ENCODE peak calls at places on chromosomes 7 and 10, in seven cellular contexts. G, L, B, Z, R, V and Q are unnamed samples.
A peak's percentile ranks its signal among the peaks of the same experiment; 100 is the strongest.

GRCh38 chr10:86957471-86958108 is at the start of gene MMRN2:
- DNase-seq in G (no peak), L (no peak), B (no peak), Z (peak; percentile 85), R (no peak), V (no peak), Q (peak; percentile 32)

GRCh38 chr10:14540062-14540461 is 209.3 kb upstream of the FRMD4A start:
- DNase-seq in G (no peak), L (no peak), B (no peak), Z (no peak), R (no peak), V (no peak), Q (no peak)

GRCh38 chr10:123166618-123167017 is 12.4 kb downstream of the BUB3 start:
- DNase-seq in G (no peak), L (no peak), B (no peak), Z (no peak), R (no peak), V (no peak), Q (no peak)

GRCh38 chr10:73096041-73096451 is 620 bp downstream of the P4HA1 start:
- DNase-seq in G (peak; percentile 66), L (peak; percentile 73), B (peak; percentile 66), Z (peak; percentile 70), R (no peak), V (peak; percentile 76), Q (peak; percentile 45)

GRCh38 chr10:87675396-87676376 is 16.0 kb downstream of the PAPSS2 start:
- DNase-seq in G (no peak), L (no peak), B (no peak), Z (peak; percentile 79), R (no peak), V (no peak), Q (no peak)

GRCh38 chr10:100993986-100994708 is 5.5 kb upstream of the LZTS2 start:
- DNase-seq in G (no peak), L (no peak), B (no peak), Z (peak; percentile 51), R (no peak), V (no peak), Q (no peak)

GRCh38 chr10:126872135-126872534 is 33.1 kb upstream of the DOCK1 start:
- DNase-seq in G (no peak), L (no peak), B (no peak), Z (no peak), R (no peak), V (no peak), Q (no peak)

GRCh38 chr7:2002561-2003450 is 229.9 kb downstream of the MAD1L1 start:
- DNase-seq in G (no peak), L (no peak), B (no peak), Z (no peak), R (no peak), V (no peak), Q (peak; percentile 43)

GRCh38 chr7:84924341-84924740 is 262.5 kb downstream of the SEMA3D start:
- DNase-seq in G (no peak), L (no peak), B (no peak), Z (no peak), R (no peak), V (no peak), Q (no peak)

GRCh38 chr10:16606421-16606820 is 84.7 kb upstream of the C1QL3 start:
- DNase-seq in G (no peak), L (no peak), B (no peak), Z (no peak), R (peak; percentile 62), V (no peak), Q (no peak)

GRCh38 chr10:97079157-97079435 is 106.7 kb downstream of the SLIT1 start:
- DNase-seq in G (no peak), L (no peak), B (no peak), Z (no peak), R (no peak), V (no peak), Q (no peak)

GRCh38 chr10:97079454-97079853 is 106.3 kb downstream of the SLIT1 start:
- DNase-seq in G (no peak), L (no peak), B (no peak), Z (no peak), R (no peak), V (no peak), Q (no peak)

GRCh38 chr10:97083228-97083860 is 102.4 kb downstream of the SLIT1 start:
- DNase-seq in G (no peak), L (no peak), B (no peak), Z (no peak), R (no peak), V (no peak), Q (no peak)

GRCh38 chr10:97080051-97080776 is 105.5 kb downstream of the SLIT1 start:
- DNase-seq in G (no peak), L (no peak), B (no peak), Z (no peak), R (no peak), V (no peak), Q (no peak)

DNA sequence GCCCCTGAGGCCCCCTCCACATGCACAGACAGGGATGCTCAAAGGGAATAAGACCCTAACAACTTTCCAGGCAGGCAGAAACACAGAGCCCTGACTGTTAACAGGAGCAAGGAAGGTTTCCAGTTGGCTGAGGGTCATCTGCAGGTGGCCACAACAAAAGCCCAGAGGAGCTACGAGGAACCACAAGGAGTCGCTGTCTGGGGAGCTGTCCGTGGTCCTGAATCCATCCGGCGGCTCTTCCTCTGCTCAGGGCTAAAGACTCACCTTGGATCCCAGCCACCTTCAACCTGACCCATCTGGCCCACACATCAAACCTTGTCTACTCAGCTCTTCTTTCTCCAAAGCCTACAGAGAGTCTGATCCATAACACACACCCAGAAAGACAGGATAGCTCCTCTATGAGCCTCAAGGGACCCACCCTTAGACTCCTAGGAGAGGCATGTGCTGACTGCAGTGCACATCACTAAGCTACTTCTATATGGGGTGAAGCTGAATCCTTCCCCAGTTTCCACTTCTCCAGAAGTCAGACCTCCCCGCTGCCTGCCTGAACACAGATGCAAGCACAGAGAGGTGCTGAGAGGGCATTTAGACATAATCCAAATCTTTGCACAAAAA is 104.0 kb downstream of the SLIT1 start:
- DNase-seq in G (peak; percentile 82), L (peak; percentile 57), B (peak; percentile 41), Z (peak; percentile 57), R (peak; percentile 29), V (peak; percentile 35), Q (no peak)
- TF ChIP-seq CTCF in G (peak; percentile 78), L (peak; percentile 44), B (peak; percentile 36), Z (peak; percentile 85), R (peak; percentile 95), V (peak; percentile 97), Q (peak; percentile 85)

DNA sequence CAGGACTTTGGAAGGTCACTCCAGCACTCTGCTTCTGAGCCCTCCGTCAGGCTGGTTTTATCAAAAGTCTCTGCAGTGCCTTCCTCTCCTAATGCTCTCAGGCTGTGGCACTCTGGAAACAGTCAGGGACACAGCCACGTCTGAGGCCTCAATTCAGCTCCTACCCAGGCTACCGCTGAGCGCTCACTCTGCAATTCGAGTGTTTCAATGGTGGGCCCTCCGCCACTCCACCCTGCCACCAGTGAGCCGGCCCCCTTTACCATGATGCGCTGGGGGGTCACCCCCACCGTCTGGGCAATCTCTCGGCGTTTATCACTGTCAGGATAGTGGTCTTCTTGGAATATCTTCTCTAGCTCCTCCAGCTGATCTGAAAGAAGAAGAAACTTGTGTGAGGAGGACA is 3.5 kb downstream of the NOBOX start:
- DNase-seq in G (no peak), L (no peak), B (no peak), Z (no peak), R (no peak), V (no peak), Q (no peak)
- TF ChIP-seq CTCF in G (no peak), L (no peak), B (no peak), Z (no peak), R (no peak), V (no peak), Q (no peak)

DNA sequence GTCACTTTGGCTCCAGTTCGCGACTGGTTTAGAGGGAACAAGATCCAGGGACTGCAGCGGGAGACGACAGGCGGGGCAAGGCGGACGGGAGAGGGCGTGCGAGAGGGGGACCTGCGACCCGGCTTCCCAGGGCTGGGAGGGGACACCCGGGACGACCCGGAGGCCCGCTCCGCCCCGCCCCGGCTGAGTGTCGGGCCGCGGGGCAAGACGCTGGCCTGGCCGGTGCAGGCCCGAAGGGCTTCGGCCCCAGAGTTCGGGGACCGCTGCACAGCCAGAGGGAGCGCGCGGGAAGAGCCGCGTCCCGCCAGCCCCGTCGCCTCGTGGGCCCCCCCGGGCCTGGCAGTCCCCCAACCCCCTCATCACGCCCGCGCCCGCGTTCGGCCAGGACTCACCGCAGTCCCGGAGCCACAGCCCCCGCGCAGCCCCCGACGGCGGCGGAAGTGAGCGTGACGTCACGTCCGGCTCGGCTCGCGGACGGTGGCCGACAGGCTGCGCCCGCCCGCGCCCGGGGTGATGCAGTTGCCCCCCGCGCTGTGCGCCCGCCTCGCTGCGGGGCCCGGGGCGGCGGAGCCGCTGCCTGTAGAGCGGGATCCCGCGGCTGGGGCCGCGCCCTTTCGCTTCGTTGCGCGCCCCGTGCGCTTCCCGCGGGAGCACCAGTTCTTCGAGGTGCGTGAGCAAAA is at the start of the genes TUBGCP2 and ZNF511:
- DNase-seq in G (peak; percentile 94), L (peak; percentile 84), B (peak; percentile 89), Z (peak; percentile 86), R (no peak), V (peak; percentile 86), Q (peak; percentile 89)
- TF ChIP-seq CTCF in G (peak; percentile 8), L (no peak), B (no peak), Z (no peak), R (peak; percentile 8), V (no peak), Q (no peak)

GRCh38 chr10:3526721-3527120 is 258.3 kb downstream of the KLF6 start:
- DNase-seq in G (no peak), L (no peak), B (no peak), Z (no peak), R (no peak), V (no peak), Q (no peak)

GRCh38 chr10:3525832-3526449 is 259.1 kb downstream of the KLF6 start:
- DNase-seq in G (no peak), L (peak; percentile 54), B (no peak), Z (peak; percentile 74), R (peak; percentile 95), V (no peak), Q (no peak)

GRCh38 chr10:3527144-3527543 is 257.9 kb downstream of the KLF6 start:
- DNase-seq in G (no peak), L (no peak), B (no peak), Z (no peak), R (no peak), V (no peak), Q (no peak)

GRCh38 chr10:3523309-3524050 is 261.5 kb downstream of the KLF6 start:
- DNase-seq in G (no peak), L (no peak), B (no peak), Z (no peak), R (no peak), V (no peak), Q (no peak)

DNA sequence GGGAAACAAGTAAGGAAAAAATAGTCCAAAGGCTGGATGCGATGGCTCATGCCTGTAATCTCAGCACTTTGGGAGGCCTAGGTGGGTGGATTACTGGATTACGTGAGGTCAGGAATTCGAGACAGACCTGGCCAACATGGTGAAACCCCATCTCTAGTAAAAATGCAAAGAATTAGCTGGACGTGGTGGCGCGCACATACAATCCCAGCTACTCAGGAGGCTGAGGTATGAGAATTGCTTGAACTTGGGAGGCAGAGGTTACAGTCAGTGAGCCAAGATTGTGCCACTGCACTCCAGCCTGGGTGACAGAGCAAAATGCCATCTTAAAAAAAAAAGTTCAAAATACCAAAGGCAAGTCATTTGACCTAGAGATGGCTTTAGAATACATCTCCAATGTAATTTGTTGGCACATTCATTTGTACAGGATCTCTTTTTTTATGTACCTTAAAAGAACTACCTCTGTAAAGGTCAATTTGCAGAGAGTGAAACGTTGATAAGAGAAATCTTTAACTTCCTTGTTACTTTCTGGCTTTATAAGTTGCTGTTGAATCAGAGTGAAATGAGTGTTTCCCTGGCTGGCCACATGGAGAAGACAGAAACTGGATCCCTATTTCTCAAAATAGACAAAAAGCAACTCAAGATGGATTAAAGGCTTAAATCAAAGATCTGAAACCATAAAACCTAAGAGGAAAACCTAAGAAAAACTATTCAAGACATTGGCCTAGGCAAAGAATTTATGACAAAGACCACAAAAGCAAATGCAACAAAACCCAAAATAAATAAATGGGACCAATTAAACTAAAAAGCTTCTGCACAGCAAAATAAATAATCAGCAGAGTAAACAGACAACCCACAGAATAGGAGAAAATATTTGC is 260.7 kb downstream of the KLF6 start:
- DNase-seq in G (no peak), L (no peak), B (no peak), Z (no peak), R (no peak), V (no peak), Q (no peak)
- TF ChIP-seq CTCF in G (no peak), L (no peak), B (no peak), Z (no peak), R (no peak), V (no peak), Q (no peak)